ENCODE peak calls at places on chromosomes 4 and X, in five cellular contexts. Q is foreskin fibroblast; P is NCI-H69; J is activated T-cell treated with anti-CD3 and anti-CD28 coated beads, Interleukin-2, amount 50 U/mL, for 48 hours; C is cardiac muscle cell. L is an unnamed sample.

GRCh38 chr4:47711183-47711582 is 126.7 kb downstream of the CORIN start:
- DNase-seq in P (no peak), J (no peak), Q (no peak), C (no peak), L (no peak)

GRCh38 chrX:9071031-9071650 is 37.2 kb upstream of the FAM9B start:
- DNase-seq in P (no peak), C (no peak), Q (peak), J (no peak), L (no peak)

GRCh38 chrX:20026278-20026677 is 35.4 kb upstream of the BCLAF3 start:
- DNase-seq in J (no peak), P (no peak), C (no peak), Q (peak), L (peak)

GRCh38 chrX:50204364-50204899 is at the start of gene CCNB3:
- DNase-seq in C (peak), P (peak), Q (peak), J (peak), L (peak)

GRCh38 chr4:122865421-122865820 is 38.8 kb downstream of the FGF2 start:
- DNase-seq in C (no peak), J (no peak), Q (no peak), P (no peak), L (no peak)

GRCh38 chr4:121150486-121150885 is 13.6 kb downstream of the TNIP3 start:
- DNase-seq in Q (no peak), J (no peak), P (no peak), C (no peak), L (no peak)

GRCh38 chr4:153142700-153143438 is 61.4 kb upstream of the TRIM2 start:
- DNase-seq in Q (peak), C (peak), J (peak), P (peak), L (peak)

GRCh38 chr4:52983563-52984303 is 121.6 kb downstream of the RASL11B start:
- DNase-seq in Q (no peak), J (no peak), P (peak), C (peak), L (peak)

GRCh38 chrX:74420194-74421035 is 878 bp upstream of the SLC16A2 start:
- DNase-seq in C (peak), Q (peak), P (peak), J (peak), L (peak)

L was measured in DMS53.